ENCODE peak calls at places on chromosome 11, in six cellular contexts. M is cardiac muscle cell, H is A549, X is SK-N-SH, U is PC-3, O is tibial nerve. L is an unnamed sample. For H3K9me3, the result is how much of the 10 kb centered on the place peaks cover.

GRCh38 chr11:72274435-72274834 is 30.5 kb upstream of the PHOX2A start:
- DNase-seq in H (no peak), X (no peak), U (no peak), M (no peak), O (no peak), L (no peak)

GRCh38 chr11:118450451-118450850 is 14.2 kb downstream of the KMT2A start:
- DNase-seq in H (no peak), X (no peak), M (no peak), U (no peak), O (no peak), L (no peak)

GRCh38 chr11:69122642-69123431 is 32.9 kb upstream of the SMIM38 start:
- DNase-seq in O (no peak), X (peak), H (peak), M (peak), U (peak), L (no peak)

GRCh38 chr11:46918087-46918751 is at the start of gene LRP4:
- DNase-seq in U (no peak), M (peak), O (no peak), X (peak), H (peak), L (peak)

GRCh38 chr11:350723-351255 is 18.5 kb upstream of the B4GALNT4 start:
- DNase-seq in H (no peak), U (no peak), O (no peak), M (no peak), X (no peak), L (no peak)

GRCh38 chr11:110376711-110377324 is 52.9 kb upstream of the FDX1 start:
- DNase-seq in U (peak), X (peak), M (peak), H (peak), O (peak), L (peak)

GRCh38 chr11:120172054-120172881 is 34.4 kb upstream of the TRIM29 start:
- DNase-seq in U (peak), H (peak), O (peak), M (peak), X (peak), L (peak)

GRCh38 chr11:120482149-120482548 is 29.4 kb upstream of the GRIK4 start:
- DNase-seq in X (no peak), U (peak), M (no peak), H (peak), O (no peak), L (no peak)

GRCh38 chr11:57896641-57897145 is 127.0 kb upstream of the OR9Q1 start:
- DNase-seq in M (no peak), X (no peak), O (no peak), H (no peak), U (no peak), L (no peak)

GRCh38 chr11:47358731-47359051 is 6.2 kb upstream of the MYBPC3 start:
- DNase-seq in O (no peak), H (no peak), X (no peak), M (no peak), U (no peak), L (no peak)

GRCh38 chr11:35514481-35514880 is 10.9 kb downstream of the PAMR1 start:
- DNase-seq in M (no peak), H (no peak), O (no peak), U (no peak), X (no peak), L (no peak)

GRCh38 chr11:35717520-35717919 is 54.9 kb downstream of the TRIM44 start:
- DNase-seq in M (no peak), O (no peak), H (no peak), X (no peak), U (no peak), L (no peak)

GRCh38 chr11:45857834-45858492 is 10.7 kb downstream of the CRY2 start:
- DNase-seq in O (no peak), M (peak), U (no peak), X (peak), H (no peak), L (no peak)

GRCh38 chr11:46305295-46305694 is 27.8 kb downstream of the CREB3L1 start:
- DNase-seq in U (no peak), X (peak), O (no peak), M (no peak), H (no peak), L (no peak)

GRCh38 chr11:122440783-122441701 is 214.5 kb upstream of the UBASH3B start:
- DNase-seq in H (peak), M (peak), U (no peak), O (peak), X (peak), L (no peak)

DNA sequence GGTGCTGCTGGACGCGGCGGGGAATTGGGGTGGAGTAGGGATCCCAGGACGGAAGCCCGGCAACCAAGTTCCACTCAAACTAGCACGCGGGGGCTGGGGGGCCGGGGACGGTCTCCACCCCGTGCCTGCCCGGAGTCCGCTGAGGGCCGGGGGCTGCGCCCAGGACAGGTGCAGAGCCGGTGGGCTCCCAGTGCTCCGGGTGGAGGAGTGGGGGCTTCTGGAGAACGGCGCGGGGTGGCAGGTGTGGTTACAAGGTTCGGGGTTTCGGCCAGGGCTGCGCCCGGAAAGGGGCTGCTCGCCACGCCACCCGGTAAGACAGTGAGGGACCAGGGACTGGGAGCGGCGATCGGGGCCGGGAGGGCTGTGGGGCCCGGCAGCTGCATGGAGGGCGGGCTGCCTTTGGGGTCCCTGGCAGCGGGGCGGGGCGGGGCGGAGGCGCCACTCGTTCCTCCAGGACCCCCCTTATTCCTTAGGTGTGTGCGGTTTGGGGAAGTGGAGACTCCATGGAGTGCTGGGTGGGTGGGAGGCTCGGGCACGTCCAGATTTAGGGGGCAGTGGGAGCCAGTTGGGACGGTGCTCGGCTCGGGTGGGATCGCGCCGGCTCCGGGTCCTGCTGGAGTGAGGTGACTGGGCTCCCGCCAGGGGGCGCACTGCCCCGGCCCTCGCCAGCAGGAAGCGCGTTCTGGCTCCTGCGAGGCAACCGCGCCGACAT is 767 bp downstream of the TSPAN18 start:
- DNase-seq in X (peak), O (peak), M (peak), U (peak), H (peak), L (peak)
- TF ChIP-seq CTCF in X (peak), O (peak), M (peak), U (peak), H (peak), L (peak)

GRCh38 chr11:2647953-2648352 is 51.8 kb downstream of the KCNQ1OT1 start:
- DNase-seq in U (no peak), O (no peak), M (no peak), H (no peak), X (no peak), L (no peak)

GRCh38 chr11:2643746-2644145 is 56.0 kb downstream of the KCNQ1OT1 start:
- DNase-seq in U (no peak), H (no peak), X (no peak), O (no peak), M (no peak), L (no peak)

GRCh38 chr11:2647167-2647566 is 52.6 kb downstream of the KCNQ1OT1 start:
- DNase-seq in O (no peak), H (no peak), M (no peak), U (no peak), X (no peak), L (no peak)

GRCh38 chr11:2645779-2646118 is 54.0 kb downstream of the KCNQ1OT1 start:
- DNase-seq in H (no peak), X (no peak), U (no peak), O (no peak), M (no peak), L (no peak)

GRCh38 chr11:2644844-2645778 is 54.7 kb downstream of the KCNQ1OT1 start:
- DNase-seq in H (no peak), O (no peak), U (no peak), M (no peak), X (no peak), L (no peak)
- H3K9me3 ChIP-seq in H (half or more), O (under half), U (under half), M (under half), X (under half), L (half or more)

GRCh38 chr11:44565008-44565745 is at the start of gene CD82:
- DNase-seq in M (peak), H (peak), X (peak), O (peak), U (peak), L (peak)
- TF ChIP-seq CTCF in M (peak), H (no peak), X (peak), O (peak), U (no peak), L (peak)

GRCh38 chr11:133382217-133382746 is 150.0 kb downstream of the OPCML start:
- DNase-seq in M (no peak), H (no peak), X (no peak), O (no peak), U (no peak), L (no peak)

GRCh38 chr11:133386262-133386661 is 146.0 kb downstream of the OPCML start:
- DNase-seq in O (no peak), M (no peak), U (no peak), H (no peak), X (peak), L (no peak)

GRCh38 chr11:133386852-133387251 is 145.4 kb downstream of the OPCML start:
- DNase-seq in H (no peak), O (no peak), U (no peak), X (no peak), M (no peak), L (no peak)

GRCh38 chr11:133384731-133385130 is 147.6 kb downstream of the OPCML start:
- DNase-seq in O (no peak), H (no peak), M (no peak), U (no peak), X (no peak), L (no peak)

DNA sequence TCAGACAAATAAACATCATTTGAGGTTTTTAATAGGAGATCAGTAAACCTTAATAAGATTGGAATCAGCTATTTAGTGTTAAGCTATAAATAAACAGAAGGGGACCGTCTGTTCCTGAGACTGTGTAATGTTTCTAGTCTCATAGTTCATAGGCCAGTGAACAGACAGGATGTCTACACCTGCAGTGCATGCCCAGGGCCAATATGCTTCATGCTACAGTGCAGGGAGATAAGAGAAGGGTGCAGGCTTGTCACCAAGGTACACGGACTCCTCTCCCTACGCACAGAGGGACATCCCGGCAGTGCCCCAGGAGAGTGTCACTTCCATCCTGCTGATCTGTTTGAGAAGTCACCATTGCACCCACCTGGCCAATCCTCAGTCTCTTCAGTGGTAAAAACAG is 148.6 kb downstream of the OPCML start:
- DNase-seq in X (no peak), O (no peak), U (no peak), M (no peak), H (no peak), L (no peak)
- H3K9me3 ChIP-seq in X (under half), O (under half), U (under half), M (under half), H (under half), L (under half)